ENCODE peak calls at places on chromosomes 11 and 22, in nine cellular contexts. K is H9; N is WERI-Rb-1; U is type B pancreatic cell; T is mucosa of descending colon; X is GM03348; A is activated CD4-positive, CD25-positive, alpha-beta regulatory T cell; F is AG08396; Q is activated CD8-positive, alpha-beta memory T cell treated with anti-CD3 and anti-CD28 coated beads for 1 hour. W is an unnamed sample.

GRCh38 chr11:120224386-120224785 is 13.6 kb downstream of the OAF start:
- DNase-seq in U (no peak), T (no peak), Q (no peak), F (no peak), K (no peak), X (no peak), A (no peak), N (no peak), W (no peak)

GRCh38 chr11:47714554-47715081 is 551 bp downstream of the AGBL2 start:
- DNase-seq in K (no peak), X (peak), Q (no peak), T (peak), N (no peak), U (no peak), A (no peak), F (peak), W (no peak)

GRCh38 chr11:11502303-11502828 is 119.4 kb downstream of the GALNT18 start:
- DNase-seq in X (no peak), F (no peak), K (no peak), T (no peak), A (no peak), U (no peak), N (no peak), Q (no peak), W (no peak)

GRCh38 chr11:105763594-105763993 is 153.7 kb downstream of the GRIA4 start:
- DNase-seq in N (no peak), K (no peak), A (no peak), F (no peak), T (no peak), Q (no peak), U (no peak), X (no peak), W (no peak)

GRCh38 chr11:118895093-118896039 is 11.7 kb downstream of the CXCR5 start:
- DNase-seq in X (no peak), T (no peak), U (no peak), N (no peak), A (peak), Q (peak), K (no peak), F (no peak), W (no peak)

GRCh38 chr11:122434786-122435185 is 220.7 kb upstream of the UBASH3B start:
- DNase-seq in N (no peak), T (no peak), F (no peak), A (no peak), X (no peak), U (no peak), Q (no peak), K (no peak), W (no peak)

GRCh38 chr11:94638902-94639373 is 71.8 kb downstream of the PIWIL4 start:
- DNase-seq in U (no peak), Q (no peak), F (peak), X (peak), K (no peak), N (no peak), T (no peak), A (no peak), W (no peak)

GRCh38 chr11:14413307-14414072 is 54.5 kb upstream of the RRAS2 start:
- DNase-seq in N (no peak), Q (no peak), A (no peak), U (no peak), X (peak), T (no peak), K (peak), F (peak), W (peak)

GRCh38 chr11:123519055-123519796 is 89.2 kb downstream of the GRAMD1B start:
- DNase-seq in A (no peak), T (no peak), X (peak), Q (no peak), F (no peak), K (peak), U (no peak), N (peak), W (peak)

GRCh38 chr11:2843551-2843950 is 42.0 kb downstream of the CDKN1C start:
- DNase-seq in K (no peak), T (no peak), A (no peak), Q (no peak), U (no peak), F (no peak), N (no peak), X (no peak), W (no peak)

GRCh38 chr11:95081412-95081811 is 8.2 kb upstream of the ENDOD1 start:
- DNase-seq in T (no peak), U (no peak), N (no peak), F (no peak), K (no peak), X (no peak), A (no peak), Q (no peak), W (no peak)

GRCh38 chr11:26777276-26777939 is 55.5 kb upstream of the SLC5A12 start:
- DNase-seq in K (no peak), N (no peak), X (no peak), A (no peak), Q (no peak), T (no peak), U (no peak), F (no peak), W (no peak)

GRCh38 chr22:35452351-35452781 is 52.4 kb downstream of the MCM5 start:
- DNase-seq in T (peak), Q (no peak), U (no peak), K (no peak), A (no peak), F (no peak), N (no peak), X (no peak), W (no peak)

GRCh38 chr11:8567597-8568198 is 26.3 kb downstream of the STK33 start:
- DNase-seq in N (no peak), Q (no peak), A (no peak), F (no peak), K (no peak), U (no peak), T (no peak), X (no peak), W (no peak)

GRCh38 chr11:73939096-73939495 is 11.7 kb upstream of the DNAJB13 start:
- DNase-seq in K (no peak), F (no peak), Q (no peak), N (no peak), T (no peak), X (no peak), A (no peak), U (no peak), W (no peak)

GRCh38 chr11:69889400-69890372 is 70.5 kb upstream of the FGF3 start:
- DNase-seq in A (no peak), X (no peak), U (no peak), F (no peak), Q (no peak), K (peak), N (no peak), T (peak), W (no peak)

GRCh38 chr11:33735426-33736147 is 636 bp downstream of the CD59 start:
- DNase-seq in X (peak), K (no peak), Q (no peak), U (no peak), F (no peak), N (peak), A (peak), T (peak), W (peak)

GRCh38 chr22:40237788-40238424 is 60.2 kb downstream of the TNRC6B start:
- DNase-seq in Q (no peak), F (no peak), T (no peak), U (no peak), A (no peak), N (no peak), X (no peak), K (no peak), W (no peak)

GRCh38 chr11:69494851-69495250 is 13.4 kb downstream of the LINC01488 start:
- DNase-seq in N (no peak), K (no peak), F (no peak), X (no peak), Q (no peak), T (no peak), U (no peak), A (no peak), W (no peak)

GRCh38 chr11:16857186-16857585 is 118.7 kb downstream of the C11orf58 start:
- DNase-seq in K (no peak), U (no peak), F (no peak), N (no peak), T (no peak), A (no peak), Q (no peak), X (no peak), W (no peak)

GRCh38 chr11:32113637-32114203 is 22.8 kb downstream of the RCN1 start:
- DNase-seq in N (no peak), U (no peak), Q (no peak), T (no peak), F (no peak), A (no peak), X (no peak), K (no peak), W (peak)

GRCh38 chr11:2807276-2807681 is 78.3 kb downstream of the CDKN1C start:
- DNase-seq in N (peak), A (no peak), U (peak), Q (no peak), F (peak), K (peak), T (peak), X (no peak), W (no peak)

GRCh38 chr22:50399751-50400331 is 56.7 kb downstream of the PPP6R2 start:
- DNase-seq in X (peak), T (peak), U (no peak), Q (no peak), N (peak), A (no peak), K (peak), F (peak), W (peak)

GRCh38 chr22:41564563-41564962 is 3.8 kb downstream of the CSDC2 start:
- DNase-seq in F (no peak), K (no peak), X (no peak), N (no peak), Q (no peak), T (peak), A (no peak), U (no peak), W (no peak)

GRCh38 chr22:47213571-47214230 is 451.3 kb downstream of the TBC1D22A start:
- DNase-seq in K (peak), T (peak), A (peak), N (peak), U (no peak), X (peak), Q (peak), F (no peak), W (peak)

GRCh38 chr22:45931042-45931441 is 45.9 kb downstream of the WNT7B start:
- DNase-seq in K (no peak), U (no peak), A (no peak), X (no peak), Q (no peak), T (no peak), N (no peak), F (no peak), W (no peak)

GRCh38 chr11:77147668-77148321 is 19.7 kb downstream of the MYO7A start:
- DNase-seq in U (no peak), Q (peak), F (no peak), A (no peak), K (peak), X (no peak), T (peak), N (peak), W (peak)

GRCh38 chr11:829116-829945 is 1.6 kb downstream of the CRACR2B start:
- DNase-seq in F (no peak), X (no peak), Q (no peak), T (peak), N (no peak), K (peak), A (no peak), U (no peak), W (no peak)

GRCh38 chr22:27876684-27877083 is 42.4 kb downstream of the PITPNB start:
- DNase-seq in Q (no peak), U (no peak), X (peak), A (no peak), F (no peak), T (no peak), N (no peak), K (no peak), W (peak)

GRCh38 chr11:83671295-83671694 is 385.1 kb upstream of the CCDC90B start:
- DNase-seq in F (no peak), U (no peak), T (no peak), N (no peak), K (no peak), Q (no peak), A (no peak), X (peak), W (peak)

GRCh38 chr11:1152316-1153104 is 5.2 kb upstream of the MUC5AC start:
- DNase-seq in K (peak), U (peak), N (no peak), X (peak), T (peak), F (peak), A (no peak), Q (no peak), W (no peak)

GRCh38 chr22:42743501-42743991 is 22.9 kb upstream of the A4GALT start:
- DNase-seq in A (no peak), T (peak), F (peak), K (no peak), N (no peak), U (no peak), Q (no peak), X (peak), W (no peak)

GRCh38 chr11:100515087-100515486 is 172.0 kb upstream of the ARHGAP42 start:
- DNase-seq in U (no peak), N (no peak), F (peak), Q (no peak), T (no peak), K (peak), X (no peak), A (no peak), W (no peak)

GRCh38 chr11:66126064-66126463 is 56.0 kb downstream of the PACS1 start:
- DNase-seq in Q (no peak), X (no peak), A (no peak), F (no peak), N (no peak), K (no peak), T (no peak), U (no peak), W (no peak)

GRCh38 chr11:63870351-63871197 is 31.7 kb downstream of the MARK2 start:
- DNase-seq in T (peak), F (no peak), K (no peak), X (no peak), N (no peak), U (no peak), A (no peak), Q (no peak), W (no peak)

GRCh38 chr11:71933141-71933933 is 4.5 kb downstream of the RNF121 start:
- DNase-seq in U (no peak), T (no peak), F (no peak), A (no peak), N (no peak), K (no peak), Q (no peak), X (no peak), W (no peak)

GRCh38 chr22:20479612-20480196 is 15.9 kb downstream of the KLHL22 start:
- DNase-seq in F (no peak), X (no peak), U (no peak), K (no peak), N (no peak), Q (no peak), T (no peak), A (no peak), W (no peak)

GRCh38 chr11:74310857-74311256 is 583 bp downstream of the P4HA3 start:
- DNase-seq in N (no peak), F (no peak), K (no peak), T (no peak), X (no peak), U (no peak), Q (no peak), A (no peak), W (no peak)